ENCODE peak calls at places on chromosomes 12 and 14, in nine cellular contexts. T is K562, O is Panc1, N is transverse colon, Y is stomach, U is vagina, K is upper lobe of left lung, Z is breast epithelium, B is prostate gland. P is an unnamed sample. For H3K27me3, the result is how much of the 10 kb centered on the place peaks cover.

GRCh38 chr14:51209457-51209856 is 30.6 kb upstream of the TMX1 start:
- DNase-seq in T (no peak), O (no peak), N (no peak), Y (no peak), U (no peak), K (no peak), Z (no peak), B (no peak), P (no peak)

GRCh38 chr12:8449293-8449944 is 6.3 kb upstream of the CLEC6A start:
- DNase-seq in T (no peak), O (no peak), N (no peak), Y (no peak), U (no peak), K (peak), Z (no peak), B (no peak), P (peak)

GRCh38 chr12:11869901-11870300 is 200.8 kb upstream of the BCL2L14 start:
- DNase-seq in T (no peak), O (no peak), N (no peak), Y (no peak), U (no peak), K (no peak), Z (no peak), B (no peak), P (no peak)

GRCh38 chr14:67944605-67945004 is 125.0 kb downstream of the RAD51B start:
- DNase-seq in T (no peak), O (no peak), N (no peak), Y (no peak), U (no peak), K (no peak), Z (no peak), B (no peak), P (no peak)

GRCh38 chr12:78470354-78471195 is 394.0 kb upstream of the SYT1 start:
- DNase-seq in T (no peak), O (peak), N (peak), Y (no peak), U (no peak), K (no peak), Z (no peak), B (peak), P (peak)

GRCh38 chr12:91695964-91696363 is 449.7 kb downstream of the BTG1 start:
- DNase-seq in T (no peak), O (no peak), N (no peak), Y (no peak), U (no peak), K (no peak), Z (no peak), B (no peak), P (no peak)

GRCh38 chr12:10214131-10214876 is 1.6 kb downstream of the GABARAPL1 start:
- DNase-seq in T (peak), O (no peak), N (no peak), Y (no peak), U (no peak), K (no peak), Z (no peak), B (no peak), P (peak)

GRCh38 chr14:74595006-74595735 is 16.9 kb downstream of the LTBP2 start:
- DNase-seq in T (no peak), O (no peak), N (peak), Y (no peak), U (no peak), K (peak), Z (no peak), B (no peak), P (no peak)

GRCh38 chr12:66137937-66138336 is 7.4 kb upstream of the LLPH start:
- DNase-seq in T (no peak), O (no peak), N (no peak), Y (no peak), U (no peak), K (no peak), Z (no peak), B (no peak), P (no peak)

GRCh38 chr12:89379100-89379838 is 27.0 kb upstream of the DUSP6 start:
- DNase-seq in T (no peak), O (no peak), N (no peak), Y (no peak), U (no peak), K (no peak), Z (no peak), B (no peak), P (no peak)

GRCh38 chr12:58140395-58140794 is 199.0 kb downstream of the ATP23 start:
- DNase-seq in T (no peak), O (no peak), N (no peak), Y (no peak), U (no peak), K (no peak), Z (no peak), B (no peak), P (no peak)

GRCh38 chr14:85701116-85701515 is 171.2 kb downstream of the FLRT2 start:
- DNase-seq in T (no peak), O (no peak), N (no peak), Y (no peak), U (no peak), K (no peak), Z (no peak), B (no peak), P (no peak)

GRCh38 chr14:97408937-97409860 is 612.0 kb downstream of the VRK1 start:
- DNase-seq in T (no peak), O (no peak), N (no peak), Y (no peak), U (no peak), K (no peak), Z (no peak), B (no peak), P (no peak)

GRCh38 chr12:79008591-79008990 is 144.0 kb downstream of the SYT1 start:
- DNase-seq in T (no peak), O (no peak), N (no peak), Y (no peak), U (no peak), K (no peak), Z (no peak), B (no peak), P (no peak)

GRCh38 chr14:68111733-68112270 is 292.2 kb downstream of the RAD51B start:
- DNase-seq in T (no peak), O (no peak), N (no peak), Y (no peak), U (no peak), K (no peak), Z (no peak), B (no peak), P (no peak)

GRCh38 chr14:69685716-69686115 is 74.3 kb downstream of the SUSD6 start:
- DNase-seq in T (no peak), O (no peak), N (peak), Y (peak), U (no peak), K (peak), Z (peak), B (peak), P (no peak)

GRCh38 chr14:53951661-53952265 is 4.9 kb downstream of the BMP4 start:
- DNase-seq in T (no peak), O (no peak), N (no peak), Y (no peak), U (no peak), K (peak), Z (no peak), B (no peak), P (peak)

GRCh38 chr12:122079038-122079531 is 529 bp downstream of the MLXIP start:
- DNase-seq in T (no peak), O (no peak), N (peak), Y (peak), U (no peak), K (no peak), Z (no peak), B (no peak), P (peak)

GRCh38 chr12:79299447-79300198 is 391.1 kb downstream of the PAWR start:
- DNase-seq in T (no peak), O (no peak), N (no peak), Y (no peak), U (no peak), K (no peak), Z (no peak), B (no peak), P (no peak)

GRCh38 chr14:55191881-55192616 is 664 bp upstream of the DLGAP5 start:
- DNase-seq in T (peak), O (no peak), N (no peak), Y (no peak), U (no peak), K (no peak), Z (no peak), B (no peak), P (no peak)

GRCh38 chr14:90760591-90761316 is 55.5 kb downstream of the TTC7B start:
- DNase-seq in T (peak), O (no peak), N (no peak), Y (no peak), U (peak), K (no peak), Z (no peak), B (peak), P (peak)

GRCh38 chr14:81220488-81220766 is 332 bp downstream of the GTF2A1 start:
- DNase-seq in T (no peak), O (no peak), N (no peak), Y (no peak), U (no peak), K (no peak), Z (no peak), B (no peak), P (no peak)

GRCh38 chr12:62785941-62786559 is 148.9 kb downstream of the PPM1H start:
- DNase-seq in T (no peak), O (peak), N (no peak), Y (no peak), U (no peak), K (peak), Z (no peak), B (no peak), P (no peak)

GRCh38 chr12:47896633-47897032 is 8.2 kb downstream of the VDR start:
- DNase-seq in T (no peak), O (no peak), N (peak), Y (no peak), U (no peak), K (no peak), Z (peak), B (no peak), P (peak)

GRCh38 chr12:106602071-106602470 is 19.3 kb downstream of the RFX4 start:
- DNase-seq in T (no peak), O (no peak), N (no peak), Y (no peak), U (no peak), K (no peak), Z (no peak), B (no peak), P (no peak)

GRCh38 chr12:100145643-100146042 is 3.0 kb upstream of the BLTP3B start:
- DNase-seq in T (no peak), O (no peak), N (no peak), Y (no peak), U (no peak), K (no peak), Z (no peak), B (no peak), P (no peak)

GRCh38 chr14:69839017-69839416 is 40.2 kb upstream of the SMOC1 start:
- DNase-seq in T (no peak), O (no peak), N (no peak), Y (no peak), U (no peak), K (no peak), Z (no peak), B (no peak), P (no peak)

GRCh38 chr12:65522956-65523857 is 244.7 kb downstream of the MSRB3 start:
- DNase-seq in T (no peak), O (no peak), N (no peak), Y (no peak), U (no peak), K (peak), Z (no peak), B (no peak), P (no peak)

GRCh38 chr12:52041695-52042123 is 9.5 kb upstream of the NR4A1 start:
- DNase-seq in T (peak), O (no peak), N (no peak), Y (peak), U (no peak), K (no peak), Z (peak), B (no peak), P (peak)

GRCh38 chr12:119202121-119202527 is 23.4 kb downstream of the HSPB8 start:
- DNase-seq in T (no peak), O (no peak), N (no peak), Y (no peak), U (no peak), K (no peak), Z (no peak), B (no peak), P (peak)

GRCh38 chr12:47766496-47767196 is 6.4 kb upstream of the SLC48A1 start:
- DNase-seq in T (no peak), O (no peak), N (no peak), Y (no peak), U (no peak), K (no peak), Z (no peak), B (no peak), P (peak)

GRCh38 chr12:77228376-77228775 is 163.0 kb upstream of the E2F7 start:
- DNase-seq in T (no peak), O (no peak), N (no peak), Y (no peak), U (no peak), K (no peak), Z (no peak), B (no peak), P (no peak)

GRCh38 chr12:62103736-62104135 is 156.5 kb upstream of the USP15 start:
- DNase-seq in T (no peak), O (no peak), N (no peak), Y (no peak), U (no peak), K (no peak), Z (no peak), B (no peak), P (no peak)

GRCh38 chr12:52847335-52848102 is 1.3 kb downstream of the KRT78 start:
- DNase-seq in T (no peak), O (no peak), N (no peak), Y (peak), U (no peak), K (no peak), Z (no peak), B (no peak), P (no peak)

GRCh38 chr14:61113561-61113960 is 132.5 kb downstream of the SLC38A6 start:
- DNase-seq in T (no peak), O (no peak), N (no peak), Y (no peak), U (no peak), K (no peak), Z (no peak), B (no peak), P (no peak)

DNA sequence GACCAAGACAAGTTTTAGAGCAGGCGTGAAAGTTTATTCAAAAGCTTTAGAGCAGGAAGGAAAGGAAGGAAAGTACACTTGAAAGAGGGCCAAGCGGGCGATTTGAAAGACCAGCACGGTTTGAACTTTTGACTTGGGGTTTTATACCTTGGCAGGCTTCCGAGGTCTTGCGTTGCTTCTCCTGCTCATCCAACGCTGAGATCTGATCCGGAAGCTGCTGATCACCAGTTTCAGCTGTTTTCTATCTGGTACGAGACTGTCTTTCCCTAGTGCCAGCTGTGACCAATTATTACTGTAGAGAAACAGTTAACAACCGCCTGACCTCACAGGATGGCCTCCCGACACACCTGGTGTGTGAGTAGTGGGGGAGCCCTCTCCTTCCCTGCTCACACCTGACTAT is 20.6 kb upstream of the SNRPF start:
- DNase-seq in T (no peak), O (no peak), N (peak), Y (peak), U (no peak), K (no peak), Z (peak), B (peak), P (no peak)
- TF ChIP-seq POLR2AphosphoS5 in T (no peak), O (no peak), N (no peak), Y (no peak), U (no peak), K (no peak), Z (no peak), B (no peak), P (no peak)

DNA sequence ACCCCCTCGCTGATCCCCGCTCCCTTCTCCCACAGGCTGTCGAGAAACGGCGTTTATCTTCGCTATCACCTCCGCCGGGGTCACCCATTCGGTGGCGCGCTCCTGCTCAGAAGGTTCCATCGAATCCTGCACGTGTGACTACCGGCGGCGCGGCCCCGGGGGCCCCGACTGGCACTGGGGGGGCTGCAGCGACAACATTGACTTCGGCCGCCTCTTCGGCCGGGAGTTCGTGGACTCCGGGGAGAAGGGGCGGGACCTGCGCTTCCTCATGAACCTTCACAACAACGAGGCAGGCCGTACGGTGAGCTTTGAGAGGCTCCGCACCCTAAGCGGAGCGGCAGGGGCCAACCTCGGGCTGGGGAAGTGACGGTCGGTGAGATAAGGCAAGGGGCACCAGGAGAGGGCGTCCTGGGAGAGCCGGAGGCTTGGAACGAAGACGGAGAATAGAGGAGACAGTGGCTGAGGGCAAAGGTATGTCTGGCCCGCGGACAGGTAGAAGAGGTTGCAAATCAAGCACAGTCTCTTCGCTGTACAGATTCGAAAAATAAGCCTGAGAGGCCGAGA is 2.3 kb downstream of the WNT1 start:
- DNase-seq in T (peak), O (no peak), N (peak), Y (no peak), U (no peak), K (peak), Z (no peak), B (no peak), P (peak)
- H3K27me3 ChIP-seq in T (half or more), O (under half), N (half or more), Y (half or more), U (under half), K (under half), Z (under half), B (under half), P (half or more)

GRCh38 chr12:6912164-6912956 is 2.0 kb upstream of the ENO2 start:
- DNase-seq in T (no peak), O (no peak), N (no peak), Y (no peak), U (no peak), K (no peak), Z (no peak), B (no peak), P (no peak)

GRCh38 chr12:6916426-6917200 is 2.2 kb downstream of the ENO2 start:
- DNase-seq in T (no peak), O (no peak), N (no peak), Y (no peak), U (no peak), K (no peak), Z (no peak), B (no peak), P (no peak)

GRCh38 chr12:6915789-6916285 is 1.5 kb downstream of the ENO2 start:
- DNase-seq in T (no peak), O (no peak), N (no peak), Y (no peak), U (no peak), K (no peak), Z (no peak), B (no peak), P (no peak)

GRCh38 chr12:6915023-6915788 is 826 bp downstream of the ENO2 start:
- DNase-seq in T (peak), O (no peak), N (no peak), Y (no peak), U (no peak), K (no peak), Z (no peak), B (no peak), P (peak)

GRCh38 chr12:6914246-6914947 is at the start of gene ENO2:
- DNase-seq in T (peak), O (no peak), N (peak), Y (peak), U (no peak), K (peak), Z (no peak), B (peak), P (peak)
- TF ChIP-seq POLR2AphosphoS5 in T (no peak), O (no peak), N (peak), Y (no peak), U (peak), K (no peak), Z (no peak), B (no peak), P (peak)

DNA sequence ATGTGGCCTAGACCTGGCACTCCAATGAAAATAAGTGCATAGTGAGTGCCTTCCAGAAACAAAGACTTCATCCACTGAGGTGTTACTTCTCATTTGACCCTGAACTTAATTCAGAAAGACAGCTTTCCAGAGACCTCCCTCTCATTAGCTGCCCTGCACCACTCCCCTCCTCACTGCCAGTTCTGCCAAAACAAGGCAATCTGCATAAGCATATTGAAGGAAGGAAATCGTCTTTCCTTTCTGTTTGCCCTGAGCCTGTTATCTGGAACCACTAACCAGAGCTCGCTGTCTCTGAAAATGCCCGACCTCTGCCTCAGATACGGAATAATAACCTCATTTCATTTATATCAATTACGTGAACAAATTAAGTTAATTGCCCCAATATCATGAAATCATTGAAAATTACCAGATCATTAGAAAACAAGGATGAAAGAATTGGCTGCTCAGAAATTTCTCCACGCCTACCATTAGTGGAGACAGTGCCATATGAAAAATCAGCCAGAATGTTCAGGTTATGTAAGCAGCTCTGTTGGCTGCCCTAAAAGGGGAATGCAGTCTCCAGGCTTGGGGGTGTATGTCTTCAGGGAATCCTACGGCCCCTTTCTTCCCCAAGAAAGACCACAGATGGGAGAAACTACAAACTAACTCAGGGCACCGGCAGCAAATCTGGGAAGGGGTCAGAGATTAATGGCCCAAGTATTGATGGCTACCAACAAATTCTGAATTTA is 149.9 kb upstream of the FKBP4 start:
- DNase-seq in T (no peak), O (no peak), N (no peak), Y (no peak), U (no peak), K (no peak), Z (no peak), B (no peak), P (no peak)
- H3K27me3 ChIP-seq in T (under half), O (under half), N (under half), Y (under half), U (under half), K (under half), Z (under half), B (under half), P (under half)

GRCh38 chr12:103824290-103824689 is 16.7 kb downstream of the NT5DC3 start:
- DNase-seq in T (no peak), O (no peak), N (peak), Y (no peak), U (no peak), K (no peak), Z (no peak), B (no peak), P (no peak)

GRCh38 chr12:103823871-103824270 is 17.2 kb downstream of the NT5DC3 start:
- DNase-seq in T (no peak), O (no peak), N (no peak), Y (no peak), U (no peak), K (no peak), Z (no peak), B (no peak), P (no peak)

GRCh38 chr12:103820881-103821489 is 20.0 kb downstream of the NT5DC3 start:
- DNase-seq in T (no peak), O (no peak), N (no peak), Y (no peak), U (no peak), K (no peak), Z (no peak), B (no peak), P (no peak)

GRCh38 chr12:103819892-103820291 is 21.1 kb downstream of the NT5DC3 start:
- DNase-seq in T (no peak), O (no peak), N (no peak), Y (no peak), U (no peak), K (no peak), Z (no peak), B (no peak), P (no peak)

GRCh38 chr12:103821773-103822172 is 19.3 kb downstream of the NT5DC3 start:
- DNase-seq in T (no peak), O (no peak), N (no peak), Y (no peak), U (no peak), K (no peak), Z (no peak), B (no peak), P (no peak)
- TF ChIP-seq POLR2AphosphoS5 in T (no peak), O (no peak), N (peak), Y (no peak), U (no peak), K (no peak), Z (no peak), B (no peak), P (no peak)

GRCh38 chr14:56807586-56808168 is 2.6 kb downstream of the OTX2 start:
- DNase-seq in T (no peak), O (no peak), N (no peak), Y (no peak), U (no peak), K (peak), Z (no peak), B (no peak), P (peak)
- H3K27me3 ChIP-seq in T (under half), O (under half), N (half or more), Y (half or more), U (under half), K (under half), Z (under half), B (half or more), P (half or more)

GRCh38 chr12:25250744-25251730 is at the start of gene KRAS:
- DNase-seq in T (peak), O (peak), N (peak), Y (peak), U (peak), K (peak), Z (peak), B (peak), P (peak)
- TF ChIP-seq POLR2AphosphoS5 in T (peak), O (peak), N (peak), Y (peak), U (peak), K (peak), Z (peak), B (peak), P (peak)

GRCh38 chr12:53950789-53951576 is 3.7 kb upstream of the HOXC12 start:
- DNase-seq in T (no peak), O (no peak), N (no peak), Y (no peak), U (no peak), K (peak), Z (no peak), B (no peak), P (no peak)
- H3K27me3 ChIP-seq in T (half or more), O (under half), N (half or more), Y (half or more), U (under half), K (under half), Z (under half), B (half or more), P (half or more)

P was measured in GM23338.